ENCODE peak calls at places on chromosomes 7 and 10, in ten cellular contexts. Z, B, Y, T, V, U, R, S, X and F are unnamed samples.

GRCh38 chr10:113993489-113993932 is 50.2 kb upstream of the ADRB1 start:
- DNase-seq in Y (no peak), B (no peak), S (no peak), U (no peak), Z (no peak), T (no peak), V (no peak), X (no peak), R (no peak), F (peak)

GRCh38 chr10:25047902-25048301 is 31.5 kb downstream of the THNSL1 start:
- DNase-seq in S (no peak), T (no peak), U (no peak), X (no peak), V (no peak), Z (no peak), Y (no peak), R (no peak), B (no peak), F (no peak)

GRCh38 chr10:35025916-35026315 is 64.2 kb downstream of the CUL2 start:
- DNase-seq in U (no peak), V (no peak), T (no peak), R (no peak), Z (no peak), Y (no peak), B (no peak), S (no peak), X (no peak), F (no peak)

GRCh38 chr7:142420554-142421362 is 162.9 kb upstream of the PRSS58 start:
- DNase-seq in V (peak), Z (no peak), Y (no peak), B (peak), X (no peak), U (no peak), T (no peak), S (no peak), R (peak), F (no peak)

GRCh38 chr10:98010939-98011685 is 19.3 kb downstream of the CRTAC1 start:
- DNase-seq in Z (no peak), R (no peak), X (no peak), T (no peak), S (no peak), Y (no peak), B (no peak), V (no peak), U (no peak), F (no peak)

GRCh38 chr10:28849821-28850220 is 172.5 kb downstream of the BAMBI start:
- DNase-seq in X (peak), R (no peak), T (no peak), Y (no peak), B (no peak), S (no peak), U (no peak), V (no peak), Z (no peak), F (no peak)

GRCh38 chr10:35470535-35470934 is 134.2 kb downstream of the CCNY start:
- DNase-seq in Z (no peak), Y (no peak), B (no peak), V (no peak), U (no peak), X (no peak), S (no peak), T (no peak), R (no peak), F (no peak)

GRCh38 chr10:121690152-121690551 is 91.9 kb upstream of the FGFR2 start:
- DNase-seq in B (no peak), R (no peak), S (no peak), Z (no peak), Y (no peak), X (no peak), U (no peak), V (peak), T (no peak), F (no peak)

GRCh38 chr10:129643266-129643665 is 176.2 kb downstream of the MGMT start:
- DNase-seq in S (no peak), B (no peak), T (no peak), X (no peak), R (no peak), V (no peak), U (no peak), Y (no peak), Z (no peak), F (no peak)

GRCh38 chr7:55476071-55476803 is 96.1 kb downstream of the VOPP1 start:
- DNase-seq in R (no peak), Y (no peak), T (no peak), U (no peak), B (no peak), X (no peak), S (no peak), Z (no peak), V (no peak), F (no peak)

GRCh38 chr10:92517034-92517655 is 56.7 kb downstream of the IDE start:
- DNase-seq in B (peak), V (peak), Y (peak), S (peak), Z (no peak), R (peak), T (no peak), X (peak), U (peak), F (peak)

GRCh38 chr10:59181668-59182067 is 5.2 kb downstream of the PHYHIPL start:
- DNase-seq in B (peak), S (no peak), Y (no peak), R (no peak), Z (no peak), V (peak), U (no peak), X (peak), T (no peak), F (no peak)

GRCh38 chr7:133761459-133761858 is 365.7 kb upstream of the LRGUK start:
- DNase-seq in V (peak), R (no peak), T (no peak), B (no peak), X (no peak), S (no peak), Y (no peak), U (no peak), Z (no peak), F (no peak)

GRCh38 chr10:123180101-123180500 is 25.9 kb downstream of the BUB3 start:
- DNase-seq in V (no peak), B (no peak), T (no peak), X (no peak), R (no peak), S (no peak), U (no peak), Z (no peak), Y (no peak), F (no peak)

GRCh38 chr10:92740762-92741161 is 51.0 kb downstream of the HHEX start:
- DNase-seq in T (peak), Y (no peak), R (no peak), S (no peak), B (no peak), V (no peak), U (no peak), Z (no peak), X (no peak), F (no peak)

GRCh38 chr7:151309306-151309705 is 32.3 kb upstream of the NUB1 start:
- DNase-seq in Y (no peak), U (no peak), S (no peak), B (no peak), R (no peak), X (no peak), Z (no peak), V (no peak), T (no peak), F (no peak)

GRCh38 chr7:2876031-2876862 is 32.1 kb upstream of the GNA12 start:
- DNase-seq in T (no peak), B (no peak), Y (no peak), U (no peak), V (no peak), X (no peak), S (no peak), Z (no peak), R (no peak), F (no peak)

GRCh38 chr7:151372612-151373265 is 31.1 kb downstream of the NUB1 start:
- DNase-seq in B (no peak), Z (peak), S (no peak), R (peak), X (no peak), U (no peak), V (no peak), T (peak), Y (peak), F (peak)

GRCh38 chr10:79306644-79307220 is 40.5 kb upstream of the PPIF start:
- DNase-seq in B (no peak), Z (no peak), X (no peak), U (no peak), R (no peak), T (no peak), S (no peak), Y (no peak), V (no peak), F (no peak)

GRCh38 chr7:82050792-82051191 is 280.9 kb upstream of the HGF start:
- DNase-seq in S (no peak), Y (no peak), X (no peak), U (no peak), B (no peak), V (no peak), Z (no peak), T (no peak), R (no peak), F (no peak)

GRCh38 chr10:131429942-131430341 is 118.4 kb upstream of the TCERG1L start:
- DNase-seq in Z (peak), U (no peak), V (no peak), T (no peak), S (no peak), R (no peak), X (no peak), Y (no peak), B (no peak), F (peak)

GRCh38 chr7:107836237-107837144 is 33.5 kb upstream of the SLC26A3 start:
- DNase-seq in Y (no peak), S (no peak), T (no peak), Z (no peak), V (no peak), B (no peak), R (no peak), X (peak), U (no peak), F (no peak)

GRCh38 chr10:24784061-24784460 is 60.4 kb upstream of the ARHGAP21 start:
- DNase-seq in V (no peak), R (no peak), X (no peak), U (no peak), T (no peak), S (no peak), Y (no peak), Z (no peak), B (no peak), F (no peak)

GRCh38 chr10:68096913-68097509 is 12.3 kb upstream of the MYPN start:
- DNase-seq in X (no peak), S (no peak), U (peak), V (no peak), B (peak), T (no peak), Y (no peak), R (peak), Z (no peak), F (no peak)

GRCh38 chr10:36351159-36351558 is 709.1 kb upstream of the FZD8 start:
- DNase-seq in V (no peak), T (no peak), U (no peak), X (no peak), S (no peak), Z (no peak), B (no peak), Y (no peak), R (no peak), F (peak)

GRCh38 chr10:113447278-113447677 is 105.6 kb upstream of the HABP2 start:
- DNase-seq in U (no peak), S (no peak), T (no peak), Z (no peak), R (no peak), X (no peak), V (no peak), B (no peak), Y (no peak), F (no peak)

GRCh38 chr10:123870260-123870659 is 21.3 kb downstream of the CPXM2 start:
- DNase-seq in X (no peak), Y (peak), R (no peak), V (no peak), S (no peak), Z (no peak), U (peak), T (no peak), B (no peak), F (no peak)

GRCh38 chr7:139439375-139439774 is 44.1 kb downstream of the KLRG2 start:
- DNase-seq in B (no peak), R (no peak), U (no peak), S (no peak), T (peak), V (no peak), Y (no peak), Z (no peak), X (no peak), F (no peak)

GRCh38 chr10:69939481-69939880 is 113.2 kb upstream of the MACROH2A2 start:
- DNase-seq in R (no peak), Y (no peak), B (no peak), U (no peak), S (no peak), Z (no peak), T (no peak), X (no peak), V (no peak), F (no peak)

GRCh38 chr10:102519246-102519805 is 15.6 kb downstream of the SUFU start:
- DNase-seq in R (no peak), X (no peak), U (peak), S (no peak), Y (no peak), Z (no peak), V (no peak), B (no peak), T (no peak), F (no peak)

GRCh38 chr10:9301554-9301953 is 1247.1 kb downstream of the GATA3 start:
- DNase-seq in V (no peak), U (no peak), X (no peak), B (no peak), Z (no peak), Y (no peak), S (no peak), R (no peak), T (no peak), F (no peak)

GRCh38 chr10:71281646-71282322 is 37.3 kb upstream of the SLC29A3 start:
- DNase-seq in Z (no peak), Y (no peak), S (no peak), X (no peak), R (no peak), B (no peak), T (no peak), V (no peak), U (no peak), F (no peak)

GRCh38 chr10:80168679-80169380 is 36.3 kb downstream of the PLAC9 start:
- DNase-seq in S (no peak), V (no peak), B (peak), X (peak), R (no peak), Z (no peak), U (no peak), Y (peak), T (no peak), F (peak)

GRCh38 chr10:124728830-124729661 is 15.1 kb downstream of the FAM53B start:
- DNase-seq in Y (no peak), U (no peak), X (no peak), R (peak), S (no peak), B (no peak), T (no peak), Z (no peak), V (no peak), F (no peak)

GRCh38 chr7:73451780-73452398 is 18.3 kb downstream of the FZD9 start:
- DNase-seq in S (no peak), U (no peak), Y (no peak), T (no peak), B (peak), Z (no peak), V (peak), X (peak), R (no peak), F (no peak)

GRCh38 chr7:44678468-44679179 is 70.0 kb upstream of the ZMIZ2 start:
- DNase-seq in T (peak), X (no peak), Y (no peak), U (no peak), S (peak), B (no peak), R (no peak), V (peak), Z (no peak), F (no peak)

GRCh38 chr7:97187067-97187466 is 69.6 kb downstream of the SDHAF3 start:
- DNase-seq in B (no peak), T (no peak), S (no peak), U (no peak), V (no peak), X (peak), Z (no peak), Y (no peak), R (no peak), F (no peak)

GRCh38 chr7:1545417-1546246 is 10.4 kb downstream of the TMEM184A start:
- DNase-seq in B (no peak), V (no peak), S (no peak), R (no peak), U (no peak), Z (no peak), T (no peak), X (no peak), Y (no peak), F (no peak)

GRCh38 chr7:494906-495305 is 24.7 kb downstream of the PDGFA start:
- DNase-seq in V (no peak), B (no peak), Z (no peak), X (no peak), S (no peak), R (no peak), U (no peak), T (no peak), Y (peak), F (peak)

DNA sequence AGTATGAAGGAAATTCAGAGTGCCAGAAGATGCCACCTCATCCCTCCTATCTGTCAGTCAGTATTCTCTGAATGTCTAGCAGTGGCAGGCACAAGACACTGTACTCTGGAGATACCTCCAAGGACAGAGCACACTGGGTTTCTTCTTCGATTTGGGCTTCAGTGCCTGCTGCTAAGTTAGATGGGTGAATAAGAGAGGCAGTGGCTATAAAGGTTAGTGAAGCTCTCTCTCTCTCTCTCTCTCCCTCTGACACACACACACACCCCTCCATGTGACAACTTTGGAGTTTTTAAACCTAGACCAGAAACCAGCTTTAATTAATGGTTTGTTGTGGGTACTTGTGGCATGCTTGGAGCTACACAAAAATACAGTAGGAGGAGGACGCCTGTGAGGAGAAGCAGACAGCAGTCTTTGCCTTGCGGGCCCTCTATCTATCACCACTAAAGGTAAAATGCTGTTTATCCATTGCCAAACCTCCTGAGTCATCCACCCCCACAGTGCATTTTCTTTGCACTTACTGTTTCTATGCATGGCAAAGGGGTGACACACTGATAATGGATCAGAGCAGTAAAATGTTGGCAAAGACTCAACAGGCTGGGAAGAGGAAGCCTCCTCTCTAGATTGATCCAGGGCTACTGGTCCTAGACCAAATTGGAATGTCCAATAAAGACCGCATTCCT is 102.5 kb downstream of the TRIL start:
- DNase-seq in S (no peak), U (no peak), X (no peak), Z (no peak), R (no peak), Y (no peak), V (peak), T (no peak), B (peak), F (no peak)
- TF ChIP-seq EP300 in S (no peak), U (no peak), X (no peak), Z (no peak), R (no peak), Y (no peak), V (peak), T (no peak), B (no peak), F (no peak)

GRCh38 chr7:134792968-134793367 is 13.5 kb downstream of the CALD1 start:
- DNase-seq in S (no peak), X (no peak), T (no peak), B (no peak), V (no peak), U (no peak), Y (no peak), Z (no peak), R (peak), F (no peak)
- TF ChIP-seq POLR2A in S (no peak), X (no peak), T (no peak), B (no peak), V (no peak), U (no peak), Y (no peak), Z (no peak), R (no peak), F (no peak)

GRCh38 chr7:155405399-155406318 is 52.3 kb upstream of the EN2 start:
- DNase-seq in T (no peak), U (no peak), R (no peak), X (peak), S (no peak), V (no peak), Y (peak), B (peak), Z (no peak), F (no peak)

GRCh38 chr7:155401884-155402283 is 56.0 kb upstream of the EN2 start:
- DNase-seq in S (no peak), T (no peak), U (no peak), R (no peak), Y (no peak), Z (no peak), B (no peak), X (no peak), V (no peak), F (no peak)

GRCh38 chr7:155404976-155405375 is 53.0 kb upstream of the EN2 start:
- DNase-seq in B (no peak), X (no peak), Z (no peak), V (no peak), S (no peak), U (no peak), Y (no peak), T (no peak), R (no peak), F (no peak)

GRCh38 chr7:155399577-155399976 is 58.4 kb upstream of the EN2 start:
- DNase-seq in X (no peak), S (no peak), B (no peak), Y (no peak), R (no peak), V (no peak), T (no peak), U (no peak), Z (no peak), F (no peak)

DNA sequence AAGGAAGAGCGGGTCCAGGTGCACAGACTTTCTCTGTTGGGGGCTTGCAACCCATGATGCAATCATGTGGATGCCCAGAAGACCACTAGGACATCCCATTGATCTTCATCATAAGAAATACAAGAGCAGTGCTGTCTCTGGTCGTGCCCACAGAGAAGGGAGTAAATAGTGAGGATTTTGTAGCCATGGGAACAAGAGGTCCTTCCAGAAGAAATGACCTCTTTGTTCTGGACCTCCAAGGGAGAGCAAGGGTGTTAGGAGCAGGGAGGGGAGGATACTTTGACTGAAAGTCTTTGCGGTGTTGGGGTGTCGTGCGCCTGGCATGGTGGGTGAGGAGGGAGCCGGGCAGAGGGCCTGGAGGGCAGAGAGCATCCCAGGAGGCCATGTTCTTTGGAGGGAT is 55.0 kb upstream of the EN2 start:
- DNase-seq in T (no peak), X (no peak), B (no peak), S (no peak), Z (no peak), Y (no peak), V (no peak), U (no peak), R (no peak), F (no peak)
- H3K27ac ChIP-seq in T (no peak), X (no peak), B (no peak), S (no peak), Z (no peak), Y (no peak), V (no peak), U (no peak), R (no peak), F (no peak)

GRCh38 chr7:95199779-95200558 is 124.4 kb downstream of the PON1 start:
- DNase-seq in R (peak), Z (peak), V (peak), S (peak), Y (no peak), U (no peak), X (peak), T (no peak), B (peak), F (peak)
- TF ChIP-seq EP300 in R (no peak), Z (no peak), V (no peak), S (no peak), Y (no peak), U (no peak), X (no peak), T (no peak), B (no peak), F (no peak)

GRCh38 chr10:12351447-12351846 is 2.1 kb downstream of the CAMK1D start:
- DNase-seq in S (peak), U (no peak), B (no peak), X (no peak), Y (no peak), R (peak), T (no peak), Z (no peak), V (no peak), F (peak)
- TF ChIP-seq POLR2A in S (no peak), U (no peak), B (no peak), X (no peak), Y (no peak), R (no peak), T (no peak), Z (no peak), V (no peak), F (no peak)